ENCODE peak calls at places on chromosomes 1 and 21, in five cellular contexts. J is naive thymus-derived CD4-positive, alpha-beta T cell; C is stomach; N is H9; F is fibroblast of lung. B is an unnamed sample.
A peak's percentile ranks its signal among the peaks of the same experiment; 100 is the strongest.

GRCh38 chr1:47837046-47837830 is 159.9 kb downstream of the TRABD2B start:
- DNase-seq in J (no peak), C (no peak), N (no peak), F (no peak), B (no peak)

GRCh38 chr1:165144757-165145397 is 211.6 kb downstream of the LMX1A start:
- DNase-seq in J (no peak), C (peak; percentile 56), N (peak; percentile 67), F (peak; percentile 25), B (peak; percentile 31)

GRCh38 chr1:248324468-248324867 is at the start of gene OR2M7:
- DNase-seq in J (no peak), C (no peak), N (no peak), F (no peak), B (no peak)

GRCh38 chr1:91189096-91189495 is 167.3 kb upstream of the ZNF644 start:
- DNase-seq in J (no peak), C (no peak), N (no peak), F (no peak), B (no peak)

GRCh38 chr1:47834326-47834725 is 162.9 kb downstream of the TRABD2B start:
- DNase-seq in J (no peak), C (no peak), N (no peak), F (no peak), B (no peak)

GRCh38 chr1:117664314-117664713 is 58.5 kb downstream of the TENT5C start:
- DNase-seq in J (no peak), C (no peak), N (no peak), F (no peak), B (no peak)

GRCh38 chr1:29502225-29502755 is 266.0 kb downstream of the PTPRU start:
- DNase-seq in J (no peak), C (peak; percentile 2), N (peak; percentile 19), F (no peak), B (no peak)

GRCh38 chr1:66648896-66649597 is 103.2 kb upstream of the DYNLT5 start:
- DNase-seq in J (no peak), C (no peak), N (no peak), F (no peak), B (peak; percentile 10)

GRCh38 chr1:45843474-45843905 is 40.1 kb downstream of the MAST2 start:
- DNase-seq in J (no peak), C (no peak), N (no peak), F (peak; percentile 61), B (no peak)

GRCh38 chr1:208004851-208005250 is 93.9 kb upstream of the CD34 start:
- DNase-seq in J (no peak), C (no peak), N (no peak), F (peak; percentile 93), B (no peak)

GRCh38 chr1:21605964-21606705 is 63.0 kb downstream of the RAP1GAP start:
- DNase-seq in J (no peak), C (no peak), N (no peak), F (no peak), B (no peak)

GRCh38 chr1:70039485-70039884 is 165.9 kb downstream of the LRRC40 start:
- DNase-seq in J (no peak), C (no peak), N (no peak), F (no peak), B (no peak)

GRCh38 chr1:154371436-154371835 is 33.7 kb upstream of the IL6R start:
- DNase-seq in J (no peak), C (no peak), N (no peak), F (no peak), B (no peak)

GRCh38 chr1:5225687-5226389 is 571.4 kb downstream of the AJAP1 start:
- DNase-seq in J (no peak), C (no peak), N (peak; percentile 69), F (no peak), B (no peak)

GRCh38 chr1:115714572-115715141 is 53.9 kb downstream of the CASQ2 start:
- DNase-seq in J (no peak), C (peak; percentile 93), N (peak; percentile 47), F (no peak), B (no peak)

GRCh38 chr1:61993331-61993961 is 201.2 kb upstream of the L1TD1 start:
- DNase-seq in J (no peak), C (no peak), N (no peak), F (peak; percentile 23), B (no peak)

GRCh38 chr1:56644064-56644940 is 812 bp upstream of the PRKAA2 start:
- DNase-seq in J (no peak), C (no peak), N (no peak), F (no peak), B (no peak)

GRCh38 chr1:217311766-217312165 is 319.1 kb downstream of the GPATCH2 start:
- DNase-seq in J (no peak), C (no peak), N (peak; percentile 38), F (no peak), B (no peak)

GRCh38 chr1:188715566-188715965 is 1762.1 kb downstream of the BRINP3 start:
- DNase-seq in J (no peak), C (no peak), N (no peak), F (no peak), B (no peak)

GRCh38 chr1:81801834-81802531 is 1.2 kb downstream of the ADGRL2 start:
- DNase-seq in J (no peak), C (peak; percentile 39), N (peak; percentile 35), F (peak; percentile 58), B (no peak)

GRCh38 chr1:14190508-14190907 is 408.0 kb upstream of the KAZN start:
- DNase-seq in J (no peak), C (no peak), N (peak; percentile 31), F (peak; percentile 63), B (no peak)

GRCh38 chr21:34889287-34889536 is 159.9 kb downstream of the RUNX1 start:
- DNase-seq in J (no peak), C (peak; percentile 57), N (peak; percentile 49), F (peak; percentile 80), B (peak; percentile 71)

GRCh38 chr1:112239953-112240352 is 156.1 kb upstream of the CTTNBP2NL start:
- DNase-seq in J (no peak), C (no peak), N (no peak), F (no peak), B (no peak)

GRCh38 chr1:172662464-172663109 is 3.7 kb downstream of the FASLG start:
- DNase-seq in J (peak; percentile 50), C (peak; percentile 56), N (no peak), F (peak; percentile 89), B (peak; percentile 96)

GRCh38 chr1:91889717-91890459 is 3.9 kb upstream of the TGFBR3 start:
- DNase-seq in J (no peak), C (no peak), N (no peak), F (peak; percentile 53), B (no peak)

GRCh38 chr21:46454634-46455390 is 3.9 kb upstream of the DIP2A start:
- DNase-seq in J (no peak), C (no peak), N (no peak), F (no peak), B (no peak)

GRCh38 chr1:203361843-203362524 is 11.1 kb upstream of the FMOD start:
- DNase-seq in J (no peak), C (no peak), N (no peak), F (peak; percentile 49), B (no peak)

GRCh38 chr1:78830321-78830720 is 176.2 kb downstream of the ADGRL4 start:
- DNase-seq in J (no peak), C (no peak), N (no peak), F (peak; percentile 20), B (no peak)

GRCh38 chr1:15260418-15261154 is 13.6 kb downstream of the FHAD1 start:
- DNase-seq in J (no peak), C (no peak), N (no peak), F (peak; percentile 73), B (peak; percentile 14)

GRCh38 chr1:25785321-25786067 is 14.5 kb upstream of the SELENON start:
- DNase-seq in J (no peak), C (no peak), N (no peak), F (no peak), B (no peak)

GRCh38 chr1:78263459-78263858 is 217.7 kb downstream of the GIPC2 start:
- DNase-seq in J (no peak), C (no peak), N (no peak), F (no peak), B (no peak)

GRCh38 chr1:12055259-12055658 is 7.8 kb upstream of the TNFRSF8 start:
- DNase-seq in J (no peak), C (no peak), N (no peak), F (no peak), B (no peak)
- H3K27ac ChIP-seq in J (no peak overlapping the region), C (no peak overlapping the region), N (no peak overlapping the region), F (no peak overlapping the region), B (no peak overlapping the region)

GRCh38 chr1:156721131-156721924 is 6.9 kb upstream of the METTL25B start:
- DNase-seq in J (no peak), C (no peak), N (no peak), F (no peak), B (no peak)
- H3K27ac ChIP-seq in J (no peak overlapping the region), C (no peak overlapping the region), N (no peak overlapping the region), F (no peak overlapping the region), B (no peak overlapping the region)

GRCh38 chr1:37808369-37809319 is 636 bp upstream of the YRDC start:
- DNase-seq in J (peak; percentile 36), C (peak; percentile 78), N (peak; percentile 48), F (peak; percentile 79), B (no peak)

GRCh38 chr1:37811027-37811655 is 3.1 kb upstream of the YRDC start:
- DNase-seq in J (peak; percentile 43), C (peak; percentile 67), N (peak; percentile 82), F (peak; percentile 65), B (no peak)

GRCh38 chr1:37809942-37810341 is 1.9 kb upstream of the YRDC start:
- DNase-seq in J (no peak), C (no peak), N (no peak), F (no peak), B (no peak)

GRCh38 chr1:37817481-37817880 is 9.5 kb upstream of the YRDC start:
- DNase-seq in J (no peak), C (peak; percentile 83), N (peak; percentile 39), F (no peak), B (no peak)

GRCh38 chr1:37814257-37814656 is 6.2 kb upstream of the YRDC start:
- DNase-seq in J (no peak), C (no peak), N (no peak), F (no peak), B (no peak)
- H3K27ac ChIP-seq in J (no peak overlapping the region), C (no peak overlapping the region), N (no peak overlapping the region), F (no peak overlapping the region), B (no peak overlapping the region)

DNA sequence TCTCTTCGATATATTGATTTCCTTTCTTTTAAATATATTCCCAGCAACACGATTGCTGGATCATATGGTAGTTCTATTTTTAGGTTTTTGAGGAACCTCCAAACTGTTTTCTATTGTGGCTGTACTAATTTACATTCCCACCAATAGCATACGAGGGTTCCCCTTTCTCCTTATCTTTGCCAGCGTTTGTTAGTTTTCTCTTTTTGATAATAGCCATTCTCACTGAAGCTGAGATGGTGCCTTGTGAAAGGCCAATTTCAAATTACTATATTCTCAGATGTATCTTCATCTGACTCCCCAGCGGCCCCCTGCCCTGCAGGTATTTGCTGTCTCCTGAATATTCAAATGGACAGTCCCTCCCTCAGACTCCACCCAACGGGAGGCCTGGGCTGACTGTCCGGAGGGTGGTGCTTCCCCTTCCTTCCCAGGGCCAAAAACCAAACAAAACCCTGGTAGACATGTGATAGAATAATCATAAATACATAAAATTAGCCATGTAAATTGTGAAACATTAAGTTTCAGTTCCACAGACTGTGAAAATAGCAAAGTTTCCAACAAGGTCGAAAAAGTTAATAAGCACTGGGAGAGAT is 33.5 kb upstream of the TARBP1 start:
- DNase-seq in J (no peak), C (no peak), N (peak; percentile 57), F (no peak), B (no peak)
- H3K27ac ChIP-seq in J (no peak overlapping the region), C (no peak overlapping the region), N (no peak overlapping the region), F (no peak overlapping the region), B (peak overlapping the region; percentile 63)